ENCODE peak calls at places on chromosome X, in four cellular contexts. P is pancreas, D is foreskin fibroblast, L is A549. B is an unnamed sample.

GRCh38 chrX:130393451-130394074 is 8.1 kb upstream of the GPR119 start:
- DNase-seq in P (peak), D (peak), L (peak), B (no peak)

GRCh38 chrX:69613946-69614345 is 2.0 kb upstream of the EDA start:
- DNase-seq in P (no peak), L (no peak), D (no peak), B (no peak)

GRCh38 chrX:41666251-41666650 is 22.5 kb upstream of the GPR34 start:
- DNase-seq in P (no peak), L (no peak), D (no peak), B (no peak)

GRCh38 chrX:47059142-47059874 is 18.9 kb upstream of the RGN start:
- DNase-seq in L (no peak), P (no peak), D (no peak), B (no peak)

GRCh38 chrX:80876877-80877276 is 67.2 kb upstream of the BRWD3 start:
- DNase-seq in P (no peak), L (peak), D (no peak), B (no peak)

GRCh38 chrX:78493180-78493579 is 165.8 kb upstream of the CYSLTR1 start:
- DNase-seq in L (no peak), P (no peak), D (no peak), B (no peak)

GRCh38 chrX:137749282-137749681 is 183.4 kb downstream of the ZIC3 start:
- DNase-seq in L (no peak), P (no peak), D (no peak), B (no peak)

GRCh38 chrX:33434256-33435092 is 223.1 kb upstream of the DMD start:
- DNase-seq in D (peak), L (peak), P (no peak), B (peak)

GRCh38 chrX:114615765-114616164 is 31.9 kb downstream of the HTR2C start:
- DNase-seq in D (peak), P (no peak), L (no peak), B (no peak)